ENCODE peak calls at places on chromosome 21, in eight cellular contexts. N is left ventricle myocardium inferior, H is nephron progenitor cell, K is psoas muscle, C is fibroblast of lung, T is kidney, O is activated B cell treated with CpG ODN at 0.5 μM for 24 hours, Y is lower lobe of right lung. D is an unnamed sample.

GRCh38 chr21:29299906-29300546 is 1.3 kb downstream of the BACH1 start:
- DNase-seq in N (peak), H (peak), K (peak), C (peak), T (no peak), O (peak), Y (peak), D (peak)

GRCh38 chr21:44949161-44950015 is 9.6 kb downstream of the SLX9 start:
- DNase-seq in N (peak), H (peak), K (peak), C (peak), T (peak), O (peak), Y (peak), D (peak)

GRCh38 chr21:27802816-27803475 is 836.1 kb upstream of the ADAMTS5 start:
- DNase-seq in N (no peak), H (peak), K (no peak), C (peak), T (no peak), O (no peak), Y (no peak), D (no peak)

GRCh38 chr21:44005071-44005470 is 7.0 kb upstream of the TRAPPC10 start:
- DNase-seq in N (no peak), H (no peak), K (no peak), C (no peak), T (no peak), O (no peak), Y (peak), D (no peak)

GRCh38 chr21:16578912-16579311 is 849.1 kb downstream of the USP25 start:
- DNase-seq in N (no peak), H (no peak), K (no peak), C (peak), T (no peak), O (no peak), Y (no peak), D (no peak)

GRCh38 chr21:46039891-46040660 is 57.8 kb upstream of the COL6A2 start:
- DNase-seq in N (no peak), H (no peak), K (no peak), C (no peak), T (no peak), O (no peak), Y (no peak), D (no peak)

GRCh38 chr21:21246007-21246406 is 247.8 kb downstream of the NCAM2 start:
- DNase-seq in N (no peak), H (no peak), K (no peak), C (no peak), T (no peak), O (no peak), Y (no peak), D (no peak)

GRCh38 chr21:16193758-16194606 is 464.2 kb downstream of the USP25 start:
- DNase-seq in N (peak), H (peak), K (peak), C (peak), T (peak), O (no peak), Y (peak), D (no peak)

GRCh38 chr21:22250355-22250754 is 1252.1 kb downstream of the NCAM2 start:
- DNase-seq in N (no peak), H (no peak), K (no peak), C (no peak), T (no peak), O (no peak), Y (no peak), D (no peak)

GRCh38 chr21:44710756-44711326 is 531 bp downstream of the TSPEAR start:
- DNase-seq in N (no peak), H (no peak), K (peak), C (no peak), T (no peak), O (no peak), Y (no peak), D (no peak)

GRCh38 chr21:43950481-43950880 is 61.6 kb upstream of the TRAPPC10 start:
- DNase-seq in N (no peak), H (no peak), K (no peak), C (no peak), T (no peak), O (no peak), Y (no peak), D (no peak)

GRCh38 chr21:15850645-15851044 is 120.9 kb downstream of the USP25 start:
- DNase-seq in N (no peak), H (no peak), K (no peak), C (peak), T (no peak), O (no peak), Y (no peak), D (no peak)

GRCh38 chr21:43874085-43874785 is 9.2 kb downstream of the AGPAT3 start:
- DNase-seq in N (no peak), H (no peak), K (no peak), C (no peak), T (no peak), O (no peak), Y (no peak), D (no peak)

GRCh38 chr21:26686278-26686677 is 113.2 kb upstream of the CYYR1 start:
- DNase-seq in N (no peak), H (no peak), K (no peak), C (peak), T (no peak), O (no peak), Y (no peak), D (no peak)

GRCh38 chr21:43767980-43768867 is 7.9 kb downstream of the CSTB start:
- DNase-seq in N (no peak), H (no peak), K (peak), C (peak), T (peak), O (no peak), Y (peak), D (no peak)

GRCh38 chr21:20396798-20397197 is 601.4 kb upstream of the NCAM2 start:
- DNase-seq in N (no peak), H (no peak), K (no peak), C (no peak), T (peak), O (no peak), Y (no peak), D (no peak)

GRCh38 chr21:27388835-27389234 is 421.9 kb upstream of the ADAMTS5 start:
- DNase-seq in N (no peak), H (no peak), K (no peak), C (no peak), T (no peak), O (no peak), Y (no peak), D (no peak)

GRCh38 chr21:46052703-46053651 is 44.9 kb upstream of the COL6A2 start:
- DNase-seq in N (no peak), H (no peak), K (no peak), C (peak), T (peak), O (no peak), Y (peak), D (no peak)

GRCh38 chr21:45419162-45419561 is 14.2 kb downstream of the COL18A1 start:
- DNase-seq in N (peak), H (no peak), K (no peak), C (no peak), T (peak), O (no peak), Y (peak), D (peak)

GRCh38 chr21:24045373-24045772 is 1561.9 kb downstream of the MRPL39 start:
- DNase-seq in N (no peak), H (no peak), K (no peak), C (no peak), T (no peak), O (no peak), Y (no peak), D (no peak)

GRCh38 chr21:24050233-24050632 is 1557.0 kb downstream of the MRPL39 start:
- DNase-seq in N (no peak), H (no peak), K (no peak), C (no peak), T (no peak), O (no peak), Y (no peak), D (no peak)

GRCh38 chr21:24046816-24047443 is 1560.4 kb downstream of the MRPL39 start:
- DNase-seq in N (no peak), H (no peak), K (no peak), C (no peak), T (no peak), O (no peak), Y (no peak), D (no peak)

GRCh38 chr21:24042687-24043086 is 1564.6 kb downstream of the MRPL39 start:
- DNase-seq in N (no peak), H (no peak), K (no peak), C (no peak), T (no peak), O (no peak), Y (no peak), D (no peak)

DNA sequence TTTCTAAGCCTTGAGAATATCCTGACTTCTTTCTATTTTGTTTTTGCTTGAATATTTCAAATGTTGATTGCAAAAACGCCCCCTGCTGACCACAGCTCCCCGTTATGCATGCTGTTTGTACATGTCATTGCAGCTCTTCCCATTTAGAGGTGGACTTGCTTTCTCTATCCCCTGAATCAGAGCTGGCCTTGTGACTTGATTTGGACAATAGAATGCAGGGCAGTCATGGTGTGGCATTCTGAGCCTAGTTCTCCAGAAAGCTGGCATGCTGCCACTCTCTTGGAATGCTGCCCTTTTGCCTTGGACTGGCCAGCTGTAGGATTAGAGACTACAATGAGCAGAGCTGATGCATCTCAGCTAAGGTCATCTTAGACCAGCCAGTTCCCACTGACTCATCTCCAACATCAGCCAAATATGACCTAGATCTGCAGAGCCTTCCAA is 1561.5 kb downstream of the MRPL39 start:
- DNase-seq in N (peak), H (peak), K (peak), C (peak), T (peak), O (no peak), Y (peak), D (no peak)
- TF ChIP-seq CTCF in N (peak), H (no peak), K (peak), C (peak), T (peak), O (no peak), Y (peak), D (peak)

GRCh38 chr21:42233067-42233981 is 14.4 kb downstream of the ABCG1 start:
- DNase-seq in N (peak), H (no peak), K (peak), C (peak), T (peak), O (peak), Y (peak), D (peak)
- TF ChIP-seq CTCF in N (peak), H (no peak), K (peak), C (peak), T (no peak), O (no peak), Y (peak), D (peak)

DNA sequence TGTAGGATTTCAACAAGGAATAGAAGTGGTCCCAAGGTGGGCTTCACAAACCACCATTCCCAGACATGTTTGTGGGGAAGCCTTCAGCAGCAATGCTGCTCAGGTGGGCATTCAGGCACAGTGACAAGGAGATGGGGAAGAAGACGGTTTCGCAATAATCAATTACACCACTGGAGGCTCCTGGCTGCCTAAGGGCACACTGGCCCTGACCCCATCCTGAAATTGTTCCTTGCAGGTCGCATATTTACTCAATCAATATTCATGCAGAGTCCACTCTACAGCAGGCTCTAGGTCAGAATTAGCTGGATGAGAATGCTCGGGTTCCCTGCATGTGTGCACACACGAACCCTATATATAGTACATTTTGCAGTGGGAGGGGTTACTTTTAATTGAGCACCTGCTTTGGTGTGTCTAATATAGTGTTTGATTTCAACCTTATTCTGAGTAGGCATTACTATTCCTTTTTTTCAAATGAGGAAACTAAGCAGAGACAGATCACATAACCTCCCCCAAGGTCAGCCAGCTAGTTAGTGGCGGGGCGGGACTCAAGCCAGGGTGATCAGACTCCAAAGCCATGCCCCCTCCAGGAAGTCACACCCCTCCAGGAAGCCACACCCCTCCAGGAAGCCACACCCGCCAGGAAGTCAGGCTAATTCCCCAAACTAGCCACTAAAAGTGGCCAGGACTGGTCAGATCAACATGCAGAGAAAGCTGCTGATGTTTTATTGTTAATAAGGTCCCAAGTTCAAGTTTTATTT is 106.5 kb downstream of the HLCS start:
- DNase-seq in N (peak), H (peak), K (peak), C (peak), T (peak), O (no peak), Y (peak), D (peak)
- TF ChIP-seq CTCF in N (no peak), H (no peak), K (no peak), C (no peak), T (no peak), O (no peak), Y (no peak), D (no peak)

GRCh38 chr21:38337793-38338192 is 81.0 kb downstream of the KCNJ15 start:
- DNase-seq in N (no peak), H (no peak), K (no peak), C (no peak), T (no peak), O (no peak), Y (no peak), D (no peak)
- TF ChIP-seq CTCF in N (no peak), H (no peak), K (no peak), C (no peak), T (no peak), O (no peak), Y (no peak), D (no peak)

GRCh38 chr21:31611445-31611844 is 48.0 kb upstream of the SOD1 start:
- DNase-seq in N (no peak), H (no peak), K (no peak), C (no peak), T (no peak), O (no peak), Y (no peak), D (no peak)
- TF ChIP-seq CTCF in N (no peak), H (no peak), K (no peak), C (no peak), T (no peak), O (no peak), Y (no peak), D (no peak)

GRCh38 chr21:36035381-36035791 is 24.9 kb downstream of the SETD4 start:
- DNase-seq in N (no peak), H (no peak), K (no peak), C (no peak), T (no peak), O (no peak), Y (no peak), D (no peak)
- TF ChIP-seq CTCF in N (no peak), H (no peak), K (no peak), C (no peak), T (peak), O (no peak), Y (no peak), D (no peak)